ENCODE peak calls at places on chromosomes 4 and X, in five cellular contexts. B, X, M, K and V are unnamed samples.
A peak's percentile ranks its signal among the peaks of the same experiment; 100 is the strongest.

GRCh38 chr4:178296669-178297068 is 854.4 kb upstream of the AGA start:
- DNase-seq in B (no peak), X (no peak), M (no peak), K (no peak), V (no peak)

GRCh38 chr4:182145360-182145905 is 97.8 kb upstream of the TENM3 start:
- DNase-seq in B (no peak), X (no peak), M (no peak), K (no peak), V (no peak)

GRCh38 chr4:48954314-48954713 is 31.8 kb upstream of the CWH43 start:
- DNase-seq in B (no peak), X (no peak), M (no peak), K (no peak), V (peak; percentile 34)

GRCh38 chrX:56792270-56793111 is 63.4 kb downstream of the NBDY start:
- DNase-seq in B (no peak), X (no peak), M (no peak), K (no peak), V (no peak)

GRCh38 chrX:69614896-69615295 is 1.0 kb upstream of the EDA start:
- DNase-seq in B (no peak), X (no peak), M (no peak), K (no peak), V (no peak)

GRCh38 chr4:154490261-154490588 is 1.4 kb downstream of the DCHS2 start:
- DNase-seq in B (no peak), X (no peak), M (no peak), K (no peak), V (no peak)

GRCh38 chr4:114615435-114615834 is 16.8 kb downstream of the UGT8 start:
- DNase-seq in B (no peak), X (no peak), M (peak; percentile 6), K (no peak), V (no peak)

GRCh38 chrX:530726-531610 is 99.6 kb upstream of the SHOX start:
- DNase-seq in B (no peak), X (no peak), M (no peak), K (no peak), V (no peak)

GRCh38 chrX:48794340-48794920 is 7.4 kb upstream of the HDAC6 start:
- DNase-seq in B (no peak), X (no peak), M (no peak), K (peak; percentile 71), V (no peak)

GRCh38 chr4:38125816-38126215 is 165.6 kb downstream of the PTTG2 start:
- DNase-seq in B (no peak), X (no peak), M (no peak), K (no peak), V (peak; percentile 60)

GRCh38 chrX:24498975-24499374 is 33.9 kb downstream of the PDK3 start:
- DNase-seq in B (peak; percentile 25), X (no peak), M (no peak), K (no peak), V (peak; percentile 11)

GRCh38 chrX:30702736-30703135 is 49.5 kb downstream of the GK start:
- DNase-seq in B (no peak), X (no peak), M (no peak), K (no peak), V (peak; percentile 91)

GRCh38 chrX:153888344-153888743 is 2.4 kb upstream of the L1CAM start:
- DNase-seq in B (no peak), X (peak; percentile 13), M (no peak), K (no peak), V (no peak)
- H3K4me2 ChIP-seq in B (no peak overlapping the region), X (no peak overlapping the region), M (no peak overlapping the region), K (no peak overlapping the region), V (no peak overlapping the region)

GRCh38 chr4:10605746-10606482 is 78.7 kb downstream of the CLNK start:
- DNase-seq in B (no peak), X (no peak), M (no peak), K (no peak), V (peak; percentile 85)

GRCh38 chr4:10605056-10605455 is 79.5 kb downstream of the CLNK start:
- DNase-seq in B (no peak), X (no peak), M (no peak), K (no peak), V (peak; percentile 41)

GRCh38 chr4:10608501-10609219 is 75.9 kb downstream of the CLNK start:
- DNase-seq in B (no peak), X (no peak), M (no peak), K (no peak), V (peak; percentile 18)

GRCh38 chr4:10606483-10607155 is 77.9 kb downstream of the CLNK start:
- DNase-seq in B (no peak), X (no peak), M (no peak), K (no peak), V (peak; percentile 49)

DNA sequence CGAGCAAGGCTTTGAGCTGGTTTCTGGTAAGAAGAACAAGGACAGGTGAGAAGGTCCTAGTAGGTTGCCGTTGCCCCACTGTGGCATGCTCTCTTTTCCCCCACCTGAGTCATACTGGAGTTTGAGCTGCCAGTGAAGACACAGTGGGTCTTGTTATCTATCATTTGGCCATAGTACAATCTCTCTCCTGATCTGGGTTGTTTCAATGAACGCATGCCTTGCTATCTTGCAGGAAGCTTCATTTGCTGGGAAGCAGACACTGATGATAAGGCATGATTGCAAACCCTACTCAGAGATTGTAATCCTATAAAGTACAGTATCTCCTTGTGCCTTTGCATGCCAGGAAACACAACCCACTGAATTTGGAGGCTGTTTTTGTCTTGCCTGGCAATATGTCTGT is 77.4 kb downstream of the CLNK start:
- DNase-seq in B (no peak), X (no peak), M (no peak), K (no peak), V (no peak)
- TF ChIP-seq BHLHE40 in B (no peak), X (no peak), M (no peak), K (no peak), V (no peak)

DNA sequence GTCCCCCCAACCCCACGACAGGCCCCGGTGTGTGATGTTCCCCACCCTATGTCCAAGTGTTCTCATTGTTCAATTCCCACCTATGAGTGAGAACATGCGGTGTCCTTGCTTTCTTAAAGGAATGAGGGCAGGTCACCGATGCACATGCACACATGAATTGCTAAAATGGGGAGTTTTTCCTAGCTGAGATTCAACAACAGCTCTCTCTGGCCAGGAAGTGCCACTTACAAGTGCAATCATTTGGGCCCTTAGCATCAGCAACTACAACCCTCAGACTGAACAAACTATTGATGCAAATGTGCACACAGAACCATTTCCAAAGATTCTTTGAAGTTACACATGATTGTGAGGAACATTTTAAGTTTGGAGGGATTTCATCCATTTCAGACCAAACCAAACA is 95.7 kb upstream of the IQCM start:
- DNase-seq in B (no peak), X (no peak), M (no peak), K (no peak), V (no peak)
- H3K4me2 ChIP-seq in B (no peak overlapping the region), X (no peak overlapping the region), M (no peak overlapping the region), K (no peak overlapping the region), V (no peak overlapping the region)

GRCh38 chr4:184765473-184766346 is 31.8 kb upstream of the CENPU start:
- DNase-seq in B (no peak), X (no peak), M (no peak), K (no peak), V (no peak)

GRCh38 chr4:184764601-184765000 is 30.7 kb upstream of the CENPU start:
- DNase-seq in B (no peak), X (no peak), M (no peak), K (no peak), V (no peak)

GRCh38 chr4:184766421-184766820 is 32.5 kb upstream of the CENPU start:
- DNase-seq in B (no peak), X (no peak), M (no peak), K (no peak), V (no peak)

GRCh38 chr4:184768296-184768695 is 34.4 kb upstream of the CENPU start:
- DNase-seq in B (no peak), X (no peak), M (no peak), K (no peak), V (no peak)

GRCh38 chr4:184769285-184769825 is 35.5 kb upstream of the CENPU start:
- DNase-seq in B (no peak), X (no peak), M (no peak), K (no peak), V (no peak)
- TF ChIP-seq BHLHE40 in B (no peak), X (no peak), M (no peak), K (no peak), V (no peak)

GRCh38 chr4:14908635-14909034 is 93.6 kb upstream of the CPEB2 start:
- DNase-seq in B (no peak), X (no peak), M (no peak), K (no peak), V (peak; percentile 33)
- H3K4me2 ChIP-seq in B (peak overlapping the region; percentile 46), X (no peak overlapping the region), M (no peak overlapping the region), K (no peak overlapping the region), V (no peak overlapping the region)